ENCODE peak calls at places on chromosomes 6 and 20, in six cellular contexts. Q, G, P, N, O and D are unnamed samples. For H3K4me1, the result is how much of the 10 kb centered on the place peaks cover.

GRCh38 chr6:50927816-50928215 is 109.1 kb downstream of the TFAP2B start:
- DNase-seq in Q (no peak), G (no peak), P (no peak), N (no peak), O (peak), D (no peak)

GRCh38 chr6:143014764-143015163 is 45.9 kb upstream of the AIG1 start:
- DNase-seq in Q (peak), G (no peak), P (no peak), N (no peak), O (no peak), D (no peak)

GRCh38 chr6:15582499-15582898 is 80.3 kb downstream of the DTNBP1 start:
- DNase-seq in Q (no peak), G (no peak), P (no peak), N (no peak), O (no peak), D (no peak)

GRCh38 chr6:105911106-105911629 is 175.0 kb upstream of the PRDM1 start:
- DNase-seq in Q (no peak), G (no peak), P (no peak), N (no peak), O (no peak), D (no peak)

GRCh38 chr6:143112084-143112768 is 51.5 kb downstream of the AIG1 start:
- DNase-seq in Q (no peak), G (no peak), P (no peak), N (no peak), O (no peak), D (no peak)

GRCh38 chr20:49573900-49574416 is 6.0 kb upstream of the PTGIS start:
- DNase-seq in Q (peak), G (peak), P (no peak), N (no peak), O (no peak), D (no peak)

GRCh38 chr6:42239333-42239732 is 21.7 kb upstream of the MRPS10 start:
- DNase-seq in Q (no peak), G (no peak), P (no peak), N (no peak), O (peak), D (no peak)

GRCh38 chr20:1313236-1313964 is 15.5 kb downstream of the SDCBP2 start:
- DNase-seq in Q (peak), G (peak), P (peak), N (peak), O (peak), D (peak)

GRCh38 chr6:39665871-39666270 is 59.3 kb downstream of the KIF6 start:
- DNase-seq in Q (peak), G (no peak), P (no peak), N (no peak), O (no peak), D (no peak)

GRCh38 chr6:132357120-132357519 is 44.2 kb downstream of the MOXD1 start:
- DNase-seq in Q (peak), G (no peak), P (peak), N (no peak), O (no peak), D (no peak)

GRCh38 chr20:49676581-49677291 is 36.9 kb downstream of the B4GALT5 start:
- DNase-seq in Q (peak), G (no peak), P (peak), N (no peak), O (no peak), D (no peak)

GRCh38 chr6:31908791-31909190 is 6.9 kb upstream of the ZBTB12 start:
- DNase-seq in Q (peak), G (no peak), P (peak), N (no peak), O (no peak), D (no peak)

GRCh38 chr6:42727084-42727601 is 4.7 kb upstream of the PRPH2 start:
- DNase-seq in Q (peak), G (peak), P (no peak), N (peak), O (no peak), D (no peak)

GRCh38 chr20:56363491-56363890 is 4.7 kb downstream of the FAM210B start:
- DNase-seq in Q (no peak), G (no peak), P (no peak), N (no peak), O (no peak), D (no peak)

GRCh38 chr20:46647469-46647868 is 3.8 kb downstream of the SLC13A3 start:
- DNase-seq in Q (no peak), G (no peak), P (no peak), N (no peak), O (no peak), D (no peak)

GRCh38 chr6:51273228-51273961 is 454.7 kb downstream of the TFAP2B start:
- DNase-seq in Q (no peak), G (peak), P (no peak), N (no peak), O (peak), D (peak)

GRCh38 chr6:135722679-135723078 is 128.8 kb upstream of the PDE7B start:
- DNase-seq in Q (peak), G (no peak), P (peak), N (no peak), O (no peak), D (no peak)

GRCh38 chr6:8743146-8743745 is 307.9 kb upstream of the SLC35B3 start:
- DNase-seq in Q (no peak), G (no peak), P (no peak), N (no peak), O (no peak), D (no peak)

GRCh38 chr6:11714116-11714797 is 64.3 kb downstream of the ADTRP start:
- DNase-seq in Q (no peak), G (no peak), P (no peak), N (no peak), O (no peak), D (no peak)

GRCh38 chr6:138692978-138693909 is 80.3 kb upstream of the CCDC28A start:
- DNase-seq in Q (peak), G (peak), P (peak), N (peak), O (peak), D (peak)

GRCh38 chr20:57056651-57057050 is 209.8 kb downstream of the BMP7 start:
- DNase-seq in Q (no peak), G (no peak), P (peak), N (no peak), O (no peak), D (no peak)

GRCh38 chr6:111210074-111210729 is 122.9 kb downstream of the SLC16A10 start:
- DNase-seq in Q (peak), G (peak), P (peak), N (peak), O (peak), D (peak)

GRCh38 chr6:13248953-13249432 is 79.3 kb downstream of the TBC1D7 start:
- DNase-seq in Q (no peak), G (no peak), P (no peak), N (no peak), O (no peak), D (no peak)

GRCh38 chr6:101001012-101001411 is 119.9 kb upstream of the ASCC3 start:
- DNase-seq in Q (no peak), G (no peak), P (no peak), N (no peak), O (peak), D (no peak)

GRCh38 chr6:158536084-158536890 is 23.6 kb upstream of the TMEM181 start:
- DNase-seq in Q (peak), G (peak), P (peak), N (peak), O (peak), D (peak)

GRCh38 chr20:41991412-41991811 is 373.2 kb upstream of the CHD6 start:
- DNase-seq in Q (no peak), G (no peak), P (no peak), N (no peak), O (no peak), D (no peak)

GRCh38 chr20:20441259-20441658 is 73.4 kb downstream of the INSM1 start:
- DNase-seq in Q (no peak), G (no peak), P (no peak), N (no peak), O (peak), D (no peak)

GRCh38 chr20:53899351-53900167 is 170.8 kb downstream of the BCAS1 start:
- DNase-seq in Q (peak), G (no peak), P (peak), N (no peak), O (no peak), D (no peak)

GRCh38 chr20:32507998-32508774 is 76.9 kb downstream of the NOL4L start:
- DNase-seq in Q (no peak), G (peak), P (no peak), N (no peak), O (no peak), D (no peak)

GRCh38 chr20:32508775-32509119 is 76.4 kb downstream of the NOL4L start:
- DNase-seq in Q (no peak), G (peak), P (no peak), N (no peak), O (no peak), D (no peak)

GRCh38 chr20:32505723-32506473 is 79.2 kb downstream of the NOL4L start:
- DNase-seq in Q (no peak), G (no peak), P (no peak), N (no peak), O (no peak), D (no peak)

GRCh38 chr20:32509639-32510066 is 75.5 kb downstream of the NOL4L start:
- DNase-seq in Q (peak), G (peak), P (no peak), N (no peak), O (no peak), D (no peak)

GRCh38 chr20:32506721-32507120 is 78.4 kb downstream of the NOL4L start:
- DNase-seq in Q (no peak), G (peak), P (no peak), N (no peak), O (peak), D (no peak)
- H2BK15ac ChIP-seq in Q (no peak), G (no peak), P (no peak), N (no peak), O (no peak), D (no peak)

GRCh38 chr6:24825130-24825630 is 26.5 kb upstream of the ARMH2 start:
- DNase-seq in Q (no peak), G (no peak), P (no peak), N (no peak), O (no peak), D (no peak)

GRCh38 chr6:24824142-24824755 is 25.5 kb upstream of the ARMH2 start:
- DNase-seq in Q (no peak), G (no peak), P (no peak), N (no peak), O (no peak), D (no peak)

GRCh38 chr6:24827162-24827561 is 28.4 kb upstream of the ARMH2 start:
- DNase-seq in Q (no peak), G (no peak), P (no peak), N (no peak), O (no peak), D (no peak)

GRCh38 chr6:24821860-24822444 is 23.2 kb upstream of the ARMH2 start:
- DNase-seq in Q (no peak), G (no peak), P (no peak), N (no peak), O (no peak), D (no peak)

DNA sequence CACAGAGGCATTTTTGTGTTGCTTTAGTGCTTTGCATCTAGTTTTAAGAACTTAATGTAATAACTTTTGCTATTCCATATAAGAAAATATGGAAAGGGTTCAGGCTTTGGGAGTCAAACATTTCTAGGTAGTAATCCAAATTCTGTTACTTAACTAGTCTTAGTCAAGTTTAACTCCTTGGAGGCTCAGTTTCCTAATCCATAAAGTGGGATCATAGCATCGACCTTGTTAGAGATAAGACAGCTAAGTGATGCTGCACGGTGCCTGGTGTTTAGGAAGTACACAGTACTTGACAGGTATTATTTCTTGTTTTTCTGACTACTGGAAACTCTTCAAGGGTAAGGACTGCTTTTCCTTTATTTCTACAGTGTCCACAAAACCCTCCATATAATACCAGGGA is 24.5 kb upstream of the ARMH2 start:
- DNase-seq in Q (no peak), G (no peak), P (no peak), N (no peak), O (no peak), D (no peak)
- H3K4me2 ChIP-seq in Q (no peak), G (no peak), P (no peak), N (no peak), O (no peak), D (no peak)

GRCh38 chr20:5172903-5173463 is 46.2 kb downstream of the CDS2 start:
- DNase-seq in Q (no peak), G (no peak), P (no peak), N (no peak), O (no peak), D (no peak)
- H3K4me1 ChIP-seq in Q (under half), G (under half), P (under half), N (under half), O (under half), D (half or more)

GRCh38 chr20:10219452-10219791 is 792 bp downstream of the SNAP25 start:
- DNase-seq in Q (peak), G (peak), P (peak), N (peak), O (peak), D (peak)

GRCh38 chr20:10221022-10221421 is 2.4 kb downstream of the SNAP25 start:
- DNase-seq in Q (no peak), G (no peak), P (no peak), N (no peak), O (no peak), D (no peak)

GRCh38 chr20:10217517-10218410 is 866 bp upstream of the SNAP25 start:
- DNase-seq in Q (peak), G (peak), P (peak), N (peak), O (peak), D (peak)

GRCh38 chr20:10218536-10219451 is at the start of gene SNAP25:
- DNase-seq in Q (peak), G (peak), P (peak), N (peak), O (peak), D (peak)

GRCh38 chr20:10219993-10220750 is 1.5 kb downstream of the SNAP25 start:
- DNase-seq in Q (no peak), G (no peak), P (no peak), N (no peak), O (no peak), D (no peak)
- H2BK15ac ChIP-seq in Q (no peak), G (no peak), P (no peak), N (no peak), O (no peak), D (no peak)

GRCh38 chr20:8133816-8134451 is 1.9 kb downstream of the PLCB1 start:
- DNase-seq in Q (no peak), G (no peak), P (no peak), N (no peak), O (no peak), D (no peak)
- H3K4me2 ChIP-seq in Q (no peak), G (no peak), P (no peak), N (no peak), O (no peak), D (no peak)

DNA sequence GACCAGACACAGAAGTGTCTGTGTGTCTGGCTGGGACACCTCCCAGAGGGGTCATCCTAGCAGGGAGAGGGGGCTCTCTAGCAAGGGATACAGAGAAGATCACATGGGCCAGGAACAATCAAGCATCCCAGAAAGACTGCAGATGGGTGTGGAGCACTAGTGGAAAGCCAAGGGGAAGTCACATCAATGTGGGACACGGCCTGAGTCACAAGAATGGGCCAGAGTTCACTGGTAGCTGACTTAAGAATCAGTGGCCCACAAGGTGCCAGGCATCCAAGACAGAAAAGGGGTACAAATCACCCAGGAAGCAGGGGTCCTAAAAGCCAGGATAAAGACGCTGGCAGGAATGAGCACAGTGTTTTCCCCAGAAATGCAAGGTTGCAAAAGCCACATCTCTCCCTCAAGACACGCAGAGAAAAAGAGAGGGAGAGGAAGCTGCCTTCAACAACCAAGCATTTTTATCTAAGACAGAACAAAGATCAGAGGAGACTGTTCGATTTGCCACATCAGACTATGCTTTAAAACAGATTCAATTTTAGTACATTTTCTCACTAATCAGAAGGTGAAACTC is 113.6 kb upstream of the DST start:
- DNase-seq in Q (no peak), G (no peak), P (peak), N (no peak), O (no peak), D (no peak)
- H3K4me1 ChIP-seq in Q (under half), G (under half), P (under half), N (under half), O (under half), D (under half)

DNA sequence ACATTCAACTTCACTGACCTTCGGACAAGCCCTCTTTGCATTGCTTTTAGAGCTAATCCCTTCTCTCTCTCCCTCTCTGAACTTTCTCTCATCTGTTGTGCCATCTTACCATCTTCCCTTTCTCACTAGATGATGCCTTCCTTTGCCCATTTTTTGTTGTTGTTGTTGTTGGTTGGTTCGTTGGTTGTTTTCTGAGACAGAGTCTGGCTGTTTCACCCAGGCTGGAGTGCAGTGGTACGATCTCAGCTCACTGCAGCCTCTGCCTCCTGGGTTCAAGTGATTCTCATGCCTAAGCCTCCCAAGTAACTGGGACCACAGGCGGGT is 18.8 kb downstream of the MAP3K5 start:
- DNase-seq in Q (no peak), G (no peak), P (no peak), N (no peak), O (no peak), D (no peak)
- H2BK15ac ChIP-seq in Q (no peak), G (no peak), P (no peak), N (peak), O (no peak), D (no peak)